ENCODE peak calls at places on chromosome 7, in four cellular contexts. One of them, this sample, is unnamed.

GRCh38 chr7:77269360-77270075 is 69.9 kb upstream of the FGL2 start:
- DNase-seq in CD4-positive, alpha-beta T cell: no peak
- DNase-seq in PC-3: no peak
- DNase-seq in dermis blood vessel endothelial cell: no peak
- DNase-seq in this sample: peak

GRCh38 chr7:485188-486081 is 34.2 kb downstream of the PDGFA start:
- DNase-seq in PC-3: peak
- DNase-seq in CD4-positive, alpha-beta T cell: no peak
- DNase-seq in dermis blood vessel endothelial cell: no peak
- DNase-seq in this sample: no peak

GRCh38 chr7:1812693-1813393 is 142.8 kb downstream of the ELFN1 start:
- DNase-seq in dermis blood vessel endothelial cell: peak
- DNase-seq in PC-3: no peak
- DNase-seq in CD4-positive, alpha-beta T cell: no peak
- DNase-seq in this sample: no peak

GRCh38 chr7:90594791-90595317 is 1.3 kb upstream of the CDK14 start:
- DNase-seq in PC-3: peak
- DNase-seq in CD4-positive, alpha-beta T cell: no peak
- DNase-seq in dermis blood vessel endothelial cell: peak
- DNase-seq in this sample: no peak

GRCh38 chr7:148883233-148884048 is 650 bp downstream of the EZH2 start:
- DNase-seq in PC-3: peak
- DNase-seq in dermis blood vessel endothelial cell: peak
- DNase-seq in CD4-positive, alpha-beta T cell: peak
- DNase-seq in this sample: peak

GRCh38 chr7:138978541-138979184 is 2.5 kb downstream of the KIAA1549 start:
- DNase-seq in dermis blood vessel endothelial cell: no peak
- DNase-seq in CD4-positive, alpha-beta T cell: no peak
- DNase-seq in PC-3: peak
- DNase-seq in this sample: no peak

GRCh38 chr7:66739953-66740301 is 606 bp upstream of the RABGEF1 start:
- DNase-seq in CD4-positive, alpha-beta T cell: no peak
- DNase-seq in PC-3: no peak
- DNase-seq in dermis blood vessel endothelial cell: peak
- DNase-seq in this sample: no peak

GRCh38 chr7:47483604-47484273 is 98.2 kb downstream of the TNS3 start:
- DNase-seq in CD4-positive, alpha-beta T cell: no peak
- DNase-seq in dermis blood vessel endothelial cell: peak
- DNase-seq in PC-3: peak
- DNase-seq in this sample: peak

GRCh38 chr7:130388671-130389070 is 8.4 kb downstream of the CPA1 start:
- DNase-seq in CD4-positive, alpha-beta T cell: no peak
- DNase-seq in dermis blood vessel endothelial cell: no peak
- DNase-seq in PC-3: no peak
- DNase-seq in this sample: no peak

GRCh38 chr7:33388332-33388731 is 259.0 kb downstream of the BBS9 start:
- DNase-seq in dermis blood vessel endothelial cell: no peak
- DNase-seq in CD4-positive, alpha-beta T cell: no peak
- DNase-seq in PC-3: no peak
- DNase-seq in this sample: no peak

GRCh38 chr7:112481833-112482669 is 1.3 kb downstream of the LSMEM1 start:
- DNase-seq in CD4-positive, alpha-beta T cell: no peak
- DNase-seq in PC-3: peak
- DNase-seq in dermis blood vessel endothelial cell: peak
- DNase-seq in this sample: peak

GRCh38 chr7:71325151-71325550 is 193.2 kb downstream of the GALNT17 start:
- DNase-seq in dermis blood vessel endothelial cell: no peak
- DNase-seq in CD4-positive, alpha-beta T cell: no peak
- DNase-seq in PC-3: no peak
- DNase-seq in this sample: no peak

GRCh38 chr7:39733881-39734571 is 110.7 kb downstream of the RALA start:
- DNase-seq in PC-3: peak
- DNase-seq in CD4-positive, alpha-beta T cell: no peak
- DNase-seq in dermis blood vessel endothelial cell: peak
- DNase-seq in this sample: peak

This sample was measured in DMS53.